ENCODE peak calls at places on chromosome 21, in six cellular contexts. E, X, P, Q, J and F are unnamed samples.

GRCh38 chr21:39016740-39017315 is 166.4 kb downstream of the PSMG1 start:
- DNase-seq in J (no peak), E (no peak), X (no peak), P (peak), Q (no peak), F (no peak)

GRCh38 chr21:25862596-25862995 is 127.8 kb downstream of the GABPA start:
- DNase-seq in X (no peak), E (no peak), Q (peak), P (peak), J (no peak), F (no peak)

GRCh38 chr21:14687277-14687642 is 141.1 kb upstream of the SAMSN1 start:
- DNase-seq in P (peak), J (no peak), Q (no peak), X (no peak), E (no peak), F (no peak)

GRCh38 chr21:24428539-24429186 is 1178.6 kb downstream of the MRPL39 start:
- DNase-seq in J (no peak), X (no peak), E (no peak), Q (no peak), P (no peak), F (no peak)

GRCh38 chr21:19899645-19900044 is 1098.6 kb upstream of the NCAM2 start:
- DNase-seq in Q (no peak), P (no peak), E (no peak), J (no peak), X (no peak), F (no peak)

GRCh38 chr21:25080161-25080560 is 527.1 kb downstream of the MRPL39 start:
- DNase-seq in P (peak), Q (no peak), E (peak), X (no peak), J (no peak), F (no peak)

GRCh38 chr21:39083377-39084008 is 99.8 kb downstream of the PSMG1 start:
- DNase-seq in X (no peak), E (no peak), P (peak), Q (no peak), J (no peak), F (no peak)

GRCh38 chr21:36859744-36860501 is 106.5 kb downstream of the HLCS start:
- DNase-seq in X (no peak), Q (no peak), E (no peak), P (peak), J (no peak), F (no peak)

GRCh38 chr21:36548866-36549265 is 68.9 kb upstream of the CLDN14 start:
- DNase-seq in P (no peak), E (no peak), J (no peak), Q (no peak), X (no peak), F (no peak)

GRCh38 chr21:44875341-44875740 is 1.9 kb upstream of the PTTG1IP start:
- DNase-seq in Q (no peak), J (no peak), P (peak), E (no peak), X (no peak), F (no peak)
- TF ChIP-seq CTCF in Q (no peak), J (no peak), P (peak), E (peak), X (no peak), F (no peak)

GRCh38 chr21:42233067-42233981 is 14.4 kb downstream of the ABCG1 start:
- DNase-seq in J (no peak), P (peak), E (no peak), Q (no peak), X (no peak), F (no peak)
- TF ChIP-seq CTCF in J (peak), P (peak), E (no peak), Q (peak), X (no peak), F (no peak)

DNA sequence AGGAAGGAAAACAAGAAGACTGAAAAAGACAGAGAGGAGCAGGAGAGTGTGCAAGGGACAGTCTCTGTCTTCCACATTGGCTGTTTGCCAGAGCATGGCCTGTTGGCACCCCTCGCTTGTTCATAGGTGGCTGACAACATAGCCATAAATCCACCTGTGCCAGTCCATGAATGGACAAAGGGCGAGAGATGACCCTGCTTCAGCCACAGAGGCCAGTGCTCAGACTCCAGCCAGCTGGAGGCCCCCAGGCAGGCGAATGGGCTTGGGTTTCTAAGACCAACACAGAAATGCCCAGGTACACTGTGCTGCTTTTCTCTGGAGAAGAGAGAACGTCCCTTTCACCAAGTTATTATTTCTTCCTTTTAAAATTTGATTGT is 60.6 kb downstream of the RIPK4 start:
- DNase-seq in E (no peak), X (no peak), Q (no peak), P (no peak), J (no peak), F (no peak)
- TF ChIP-seq CTCF in E (no peak), X (no peak), Q (no peak), P (no peak), J (no peak), F (no peak)

DNA sequence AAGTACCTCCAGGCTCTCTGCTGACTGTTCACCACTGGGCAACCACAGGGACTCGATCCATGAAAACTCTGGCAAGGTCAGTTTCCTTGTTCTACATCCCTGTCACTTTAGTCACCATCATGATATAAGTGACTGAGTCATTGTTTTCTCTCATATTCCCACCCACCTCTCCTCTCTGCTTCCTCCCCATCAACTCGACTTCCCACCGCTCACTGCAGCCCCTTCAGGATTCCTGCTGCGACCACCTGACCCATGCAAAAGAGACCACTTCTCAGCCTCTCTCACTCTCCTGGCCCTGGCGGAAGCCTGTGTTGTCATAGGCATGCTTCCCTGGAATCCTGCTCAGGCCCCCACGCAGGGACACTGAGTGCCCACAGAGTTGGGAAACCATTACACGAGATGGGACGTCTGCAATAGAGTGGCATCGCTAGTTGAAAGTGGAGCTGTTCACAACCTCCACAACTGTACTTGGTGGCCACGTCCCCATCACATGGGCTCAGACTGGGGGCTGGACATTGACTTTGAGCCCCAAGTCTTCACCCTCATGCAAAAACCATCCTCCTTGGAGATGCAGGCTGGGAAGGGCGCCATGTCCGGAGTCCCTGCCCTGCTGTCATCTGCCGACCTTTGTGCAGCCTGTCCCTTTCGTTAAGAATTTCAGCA is 1.8 kb upstream of the TFF2 start:
- DNase-seq in X (no peak), P (no peak), J (no peak), Q (no peak), E (no peak), F (no peak)
- TF ChIP-seq CTCF in X (no peak), P (no peak), J (no peak), Q (no peak), E (no peak), F (no peak)

GRCh38 chr21:40841524-40842196 is 5.3 kb downstream of the DSCAM start:
- DNase-seq in P (no peak), X (no peak), E (peak), J (peak), Q (peak), F (no peak)
- TF ChIP-seq CTCF in P (no peak), X (no peak), E (peak), J (peak), Q (peak), F (no peak)

GRCh38 chr21:26943916-26944315 is 23.0 kb downstream of the ADAMTS5 start:
- DNase-seq in Q (no peak), E (no peak), P (no peak), X (no peak), J (no peak), F (no peak)

GRCh38 chr21:26946744-26947446 is 20.0 kb downstream of the ADAMTS5 start:
- DNase-seq in X (no peak), E (no peak), P (peak), Q (no peak), J (no peak), F (no peak)

GRCh38 chr21:26949830-26950229 is 17.1 kb downstream of the ADAMTS5 start:
- DNase-seq in X (no peak), Q (no peak), J (no peak), P (no peak), E (no peak), F (no peak)

GRCh38 chr21:26948194-26948593 is 18.7 kb downstream of the ADAMTS5 start:
- DNase-seq in Q (no peak), X (no peak), P (peak), E (no peak), J (no peak), F (no peak)

DNA sequence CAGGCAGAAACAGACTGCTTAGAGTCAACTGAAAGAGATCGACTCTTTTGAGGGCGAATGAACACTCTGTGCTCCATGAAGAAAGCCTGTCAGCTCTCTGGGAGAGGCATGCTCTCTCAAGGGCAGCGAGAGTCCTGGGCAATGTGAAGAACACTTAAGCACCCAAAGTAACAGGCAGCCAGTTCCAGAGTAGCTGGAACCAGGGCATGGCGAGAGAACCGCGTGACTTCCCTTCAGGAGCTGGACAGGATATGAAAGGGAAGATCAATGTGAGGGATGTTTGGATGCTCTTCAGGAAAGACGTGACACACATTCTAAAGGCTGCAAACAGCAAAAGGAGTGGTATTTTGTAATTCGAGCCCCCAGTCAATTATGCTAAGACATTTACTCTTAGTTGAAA is 21.0 kb downstream of the ADAMTS5 start:
- DNase-seq in E (no peak), Q (no peak), P (peak), X (no peak), J (no peak), F (no peak)
- TF ChIP-seq CTCF in E (no peak), Q (no peak), P (no peak), X (no peak), J (no peak), F (no peak)

DNA sequence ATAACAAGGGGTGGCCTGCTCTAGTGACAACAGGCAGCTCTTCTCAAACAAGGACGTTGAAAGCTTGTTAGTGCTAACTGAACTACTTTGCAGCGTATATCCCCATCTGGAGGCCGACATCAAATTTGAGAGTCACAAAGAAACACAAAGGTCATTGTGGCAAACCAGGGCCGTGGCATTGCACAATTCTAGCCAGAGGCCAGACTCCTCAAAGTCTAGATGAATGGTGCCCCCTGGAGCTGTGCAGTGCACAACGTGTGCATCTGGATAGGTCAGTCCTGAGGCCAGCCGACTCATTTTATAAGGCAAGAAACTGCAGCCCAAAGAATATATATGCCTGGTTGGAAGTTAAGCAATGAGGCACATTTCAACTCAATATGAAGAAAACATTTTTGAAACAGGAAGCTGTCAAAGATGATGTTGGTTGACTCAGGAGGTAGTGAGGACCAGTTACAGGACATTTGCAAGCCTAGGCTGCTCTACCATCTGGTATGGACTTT is 459.3 kb upstream of the RUNX1 start:
- DNase-seq in P (peak), X (no peak), Q (peak), J (no peak), E (no peak), F (no peak)
- TF ChIP-seq CTCF in P (peak), X (no peak), Q (peak), J (no peak), E (peak), F (no peak)

GRCh38 chr21:29360799-29361765 is 62.4 kb downstream of the BACH1 start:
- DNase-seq in Q (peak), J (no peak), P (no peak), X (no peak), E (no peak), F (no peak)
- TF ChIP-seq CTCF in Q (peak), J (peak), P (no peak), X (no peak), E (peak), F (peak)

DNA sequence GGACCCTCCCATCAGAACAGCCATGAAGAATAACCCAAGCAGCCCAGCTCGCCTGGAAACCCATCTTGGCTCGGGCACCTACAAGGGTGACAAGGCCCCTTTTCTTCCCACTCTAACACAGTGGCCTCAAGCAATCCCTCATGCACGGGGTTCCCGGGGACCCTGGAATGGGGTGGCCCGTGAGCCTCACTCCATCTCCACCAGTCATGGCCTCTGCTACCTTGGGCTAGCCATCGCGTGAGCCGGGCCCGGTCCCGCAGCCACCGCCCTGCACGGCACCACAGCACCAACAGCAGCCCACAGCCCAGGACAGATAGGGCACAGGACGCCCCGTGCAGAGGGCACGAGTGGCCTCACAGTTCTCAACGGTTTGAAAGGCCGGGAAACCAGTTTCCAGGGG is 19.0 kb downstream of the WDR4 start:
- DNase-seq in P (no peak), E (no peak), J (no peak), Q (no peak), X (no peak), F (no peak)
- TF ChIP-seq CTCF in P (no peak), E (no peak), J (no peak), Q (no peak), X (no peak), F (no peak)

GRCh38 chr21:41659791-41660560 is 106.9 kb downstream of the RIPK4 start:
- DNase-seq in Q (no peak), E (no peak), X (no peak), P (peak), J (no peak), F (no peak)
- TF ChIP-seq CTCF in Q (no peak), E (no peak), X (no peak), P (peak), J (no peak), F (no peak)